ENCODE peak calls at places on chromosomes 3 and 15, in ten cellular contexts. K is A549, G is tibial nerve, Y is Peyer's patch, M is body of pancreas, E is suprapubic skin, S is upper lobe of left lung, P is breast epithelium, L is transverse colon, B is K562. J is an unnamed sample.

GRCh38 chr3:134644731-134645514 is 5.9 kb downstream of the KY start:
- DNase-seq in K (no peak), G (no peak), Y (no peak), M (no peak), E (no peak), S (no peak), P (no peak), L (peak), B (no peak), J (no peak)

GRCh38 chr3:158167737-158168469 is 58.0 kb downstream of the RSRC1 start:
- DNase-seq in K (peak), G (no peak), Y (no peak), M (no peak), E (no peak), S (no peak), P (no peak), L (no peak), B (peak), J (no peak)

GRCh38 chr3:121730940-121731687 is 18.4 kb downstream of the GOLGB1 start:
- DNase-seq in K (no peak), G (no peak), Y (no peak), M (no peak), E (no peak), S (no peak), P (no peak), L (no peak), B (no peak), J (no peak)

GRCh38 chr3:175065492-175065891 is 206.4 kb downstream of the NAALADL2 start:
- DNase-seq in K (no peak), G (no peak), Y (no peak), M (no peak), E (no peak), S (no peak), P (no peak), L (no peak), B (no peak), J (no peak)

GRCh38 chr15:96122077-96123027 is 208.1 kb upstream of the NR2F2 start:
- DNase-seq in K (peak), G (no peak), Y (no peak), M (no peak), E (no peak), S (no peak), P (no peak), L (no peak), B (no peak), J (no peak)

GRCh38 chr15:39781967-39782292 is 711 bp downstream of the FSIP1 start:
- DNase-seq in K (no peak), G (no peak), Y (no peak), M (no peak), E (no peak), S (no peak), P (no peak), L (no peak), B (no peak), J (peak)

GRCh38 chr3:149941186-149941585 is 29.5 kb downstream of the PFN2 start:
- DNase-seq in K (no peak), G (no peak), Y (no peak), M (no peak), E (no peak), S (no peak), P (no peak), L (no peak), B (no peak), J (no peak)

GRCh38 chr3:114809668-114810413 is 337.2 kb downstream of the ZBTB20 start:
- DNase-seq in K (peak), G (no peak), Y (no peak), M (no peak), E (no peak), S (no peak), P (no peak), L (no peak), B (no peak), J (no peak)

GRCh38 chr3:49723301-49723630 is 485 bp downstream of the GMPPB start:
- DNase-seq in K (peak), G (peak), Y (peak), M (peak), E (peak), S (no peak), P (peak), L (peak), B (peak), J (peak)

GRCh38 chr3:17231537-17232261 is 346.9 kb downstream of the PLCL2 start:
- DNase-seq in K (no peak), G (no peak), Y (no peak), M (no peak), E (no peak), S (no peak), P (no peak), L (no peak), B (no peak), J (no peak)

GRCh38 chr3:79872483-79872882 is 104.7 kb upstream of the ROBO1 start:
- DNase-seq in K (peak), G (no peak), Y (no peak), M (no peak), E (no peak), S (no peak), P (no peak), L (no peak), B (no peak), J (no peak)

GRCh38 chr3:152455989-152456388 is 187.3 kb downstream of the MBNL1 start:
- DNase-seq in K (no peak), G (no peak), Y (no peak), M (no peak), E (no peak), S (no peak), P (no peak), L (no peak), B (no peak), J (no peak)

GRCh38 chr15:25543156-25543555 is 104.3 kb upstream of the UBE3A start:
- DNase-seq in K (no peak), G (peak), Y (no peak), M (peak), E (no peak), S (no peak), P (peak), L (peak), B (no peak), J (no peak)

GRCh38 chr3:139629033-139629432 is 48.7 kb downstream of the NMNAT3 start:
- DNase-seq in K (peak), G (no peak), Y (no peak), M (no peak), E (no peak), S (no peak), P (no peak), L (peak), B (no peak), J (no peak)

DNA sequence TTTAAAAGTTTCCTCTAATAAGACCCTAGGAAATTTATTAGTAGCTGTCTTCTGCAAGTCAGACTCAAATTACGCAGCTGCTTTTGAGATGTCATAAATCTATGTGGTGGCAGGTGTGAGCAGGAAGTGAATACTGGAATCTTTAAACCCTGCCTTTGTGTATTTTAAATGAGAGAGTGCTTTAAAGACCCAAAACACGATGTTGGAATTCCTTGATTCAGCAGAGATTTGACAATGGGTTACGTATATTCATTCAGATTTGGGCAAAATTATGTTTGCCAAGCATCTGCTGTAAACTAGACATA is 160.1 kb downstream of the RBMS3 start:
- DNase-seq in K (no peak), G (no peak), Y (no peak), M (no peak), E (no peak), S (no peak), P (no peak), L (no peak), B (no peak), J (no peak)
- H3K4me3 ChIP-seq in K (no peak), G (no peak), Y (no peak), M (no peak), E (peak), S (peak), P (no peak), L (no peak), B (no peak), J (no peak)

GRCh38 chr15:63072023-63072650 is 29.6 kb downstream of the TPM1 start:
- DNase-seq in K (no peak), G (no peak), Y (no peak), M (no peak), E (no peak), S (no peak), P (no peak), L (no peak), B (no peak), J (no peak)

GRCh38 chr15:63069616-63069952 is 27.0 kb downstream of the TPM1 start:
- DNase-seq in K (peak), G (no peak), Y (no peak), M (no peak), E (no peak), S (no peak), P (no peak), L (no peak), B (no peak), J (no peak)

GRCh38 chr15:63072809-63073277 is 30.3 kb downstream of the TPM1 start:
- DNase-seq in K (peak), G (no peak), Y (no peak), M (no peak), E (no peak), S (no peak), P (no peak), L (no peak), B (no peak), J (no peak)

GRCh38 chr15:63070681-63071129 is 28.2 kb downstream of the TPM1 start:
- DNase-seq in K (peak), G (no peak), Y (no peak), M (no peak), E (no peak), S (no peak), P (no peak), L (no peak), B (no peak), J (no peak)

GRCh38 chr15:63071288-63071909 is 28.9 kb downstream of the TPM1 start:
- DNase-seq in K (no peak), G (no peak), Y (no peak), M (no peak), E (no peak), S (no peak), P (no peak), L (no peak), B (no peak), J (no peak)
- TF ChIP-seq POLR2A in K (no peak), G (no peak), Y (no peak), M (no peak), E (no peak), S (no peak), P (no peak), L (no peak), B (no peak), J (no peak)

GRCh38 chr15:100704281-100705055 is 102.1 kb downstream of the ASB7 start:
- DNase-seq in K (no peak), G (no peak), Y (no peak), M (no peak), E (peak), S (no peak), P (peak), L (no peak), B (no peak), J (no peak)

GRCh38 chr15:100705065-100705464 is 102.7 kb downstream of the ASB7 start:
- DNase-seq in K (no peak), G (no peak), Y (no peak), M (no peak), E (no peak), S (no peak), P (peak), L (no peak), B (no peak), J (no peak)

GRCh38 chr15:100703671-100704070 is 101.3 kb downstream of the ASB7 start:
- DNase-seq in K (no peak), G (no peak), Y (no peak), M (no peak), E (peak), S (no peak), P (peak), L (no peak), B (no peak), J (no peak)

GRCh38 chr15:100705841-100706240 is 103.5 kb downstream of the ASB7 start:
- DNase-seq in K (no peak), G (no peak), Y (no peak), M (no peak), E (peak), S (no peak), P (peak), L (no peak), B (no peak), J (no peak)

GRCh38 chr15:100703032-100703578 is 100.7 kb downstream of the ASB7 start:
- DNase-seq in K (peak), G (no peak), Y (no peak), M (no peak), E (peak), S (no peak), P (peak), L (no peak), B (peak), J (peak)
- TF ChIP-seq CTCF in K (no peak), G (no peak), Y (no peak), M (no peak), E (no peak), S (no peak), P (no peak), L (no peak), B (no peak), J (no peak)

DNA sequence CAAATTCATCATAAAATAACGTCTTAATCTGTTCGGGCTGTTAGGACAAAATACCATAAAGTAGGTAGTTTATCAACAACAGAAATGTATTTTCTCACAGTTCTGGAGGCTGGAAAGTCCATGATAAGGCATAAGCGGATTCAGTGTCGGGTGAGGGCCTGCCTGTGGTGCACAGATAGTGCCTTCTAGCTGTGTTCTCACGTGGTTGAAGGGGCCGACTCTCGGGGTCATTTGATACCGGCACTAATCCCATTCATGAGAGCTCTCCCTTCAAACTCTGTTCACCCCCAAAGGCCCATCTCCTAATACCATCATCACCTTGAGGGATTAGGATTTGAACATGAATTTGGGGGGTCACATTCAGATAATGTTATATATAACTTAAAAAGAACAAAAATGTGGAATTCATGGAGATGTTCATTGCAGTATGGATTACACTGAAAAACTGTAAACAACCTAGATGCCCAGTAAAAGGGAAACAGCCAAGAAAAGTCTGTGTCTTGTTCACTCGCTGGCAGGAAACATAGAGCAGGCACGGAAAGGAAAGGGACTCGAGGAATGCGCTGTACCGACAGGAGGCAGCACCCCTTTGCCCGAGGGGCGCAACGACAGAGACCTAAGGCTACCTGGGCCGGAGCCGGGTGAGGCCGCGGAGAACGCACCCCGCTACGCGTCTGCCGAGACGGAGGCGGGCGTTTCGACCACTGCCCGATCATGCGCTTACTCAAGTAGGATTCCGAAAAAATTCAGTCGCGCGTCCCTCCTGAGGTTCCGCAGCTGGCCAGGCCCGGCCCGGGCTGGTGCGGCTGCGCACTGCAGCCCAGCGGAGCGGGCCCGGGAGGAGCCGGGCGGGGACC is 1.1 kb upstream of the MAN2A2 start:
- DNase-seq in K (peak), G (peak), Y (peak), M (peak), E (peak), S (peak), P (peak), L (peak), B (peak), J (peak)
- H3K4me3 ChIP-seq in K (peak), G (peak), Y (peak), M (peak), E (peak), S (peak), P (peak), L (peak), B (peak), J (peak)

GRCh38 chr15:77769700-77770099 is 137.0 kb upstream of the LINGO1 start:
- DNase-seq in K (no peak), G (no peak), Y (no peak), M (no peak), E (no peak), S (no peak), P (no peak), L (no peak), B (no peak), J (no peak)

GRCh38 chr15:77759896-77760592 is 127.3 kb upstream of the LINGO1 start:
- DNase-seq in K (no peak), G (no peak), Y (no peak), M (no peak), E (no peak), S (no peak), P (no peak), L (no peak), B (no peak), J (no peak)

GRCh38 chr15:77768107-77768506 is 135.4 kb upstream of the LINGO1 start:
- DNase-seq in K (no peak), G (no peak), Y (no peak), M (no peak), E (no peak), S (no peak), P (no peak), L (no peak), B (no peak), J (no peak)

GRCh38 chr15:77762747-77763146 is 130.0 kb upstream of the LINGO1 start:
- DNase-seq in K (no peak), G (no peak), Y (no peak), M (no peak), E (no peak), S (no peak), P (no peak), L (no peak), B (no peak), J (no peak)

GRCh38 chr15:77764095-77764494 is 131.4 kb upstream of the LINGO1 start:
- DNase-seq in K (no peak), G (no peak), Y (no peak), M (no peak), E (no peak), S (no peak), P (no peak), L (no peak), B (no peak), J (no peak)
- TF ChIP-seq POLR2A in K (no peak), G (no peak), Y (no peak), M (no peak), E (no peak), S (no peak), P (no peak), L (no peak), B (no peak), J (no peak)

GRCh38 chr15:41581110-41581509 is 22.1 kb downstream of the TYRO3 start:
- DNase-seq in K (peak), G (no peak), Y (no peak), M (no peak), E (no peak), S (no peak), P (no peak), L (no peak), B (peak), J (no peak)

GRCh38 chr15:41584636-41585139 is 25.7 kb downstream of the TYRO3 start:
- DNase-seq in K (no peak), G (no peak), Y (no peak), M (no peak), E (no peak), S (no peak), P (no peak), L (no peak), B (no peak), J (no peak)

GRCh38 chr15:41583795-41584194 is 24.8 kb downstream of the TYRO3 start:
- DNase-seq in K (no peak), G (no peak), Y (no peak), M (no peak), E (no peak), S (no peak), P (no peak), L (no peak), B (no peak), J (no peak)

GRCh38 chr15:41585140-41586047 is 26.4 kb downstream of the TYRO3 start:
- DNase-seq in K (peak), G (no peak), Y (peak), M (peak), E (no peak), S (peak), P (no peak), L (peak), B (no peak), J (peak)
- TF ChIP-seq CTCF in K (peak), G (peak), Y (peak), M (peak), E (peak), S (peak), P (peak), L (peak), B (no peak), J (peak)

J was measured in ovary.